ENCODE peak calls at places on chromosome 2, in nine cellular contexts. One of them, this sample, is unnamed.

GRCh38 chr2:207660994-207661393 is 35.8 kb upstream of the METTL21A start:
- DNase-seq in uterus: no peak
- DNase-seq in colonic mucosa: no peak
- DNase-seq in transverse colon: no peak
- DNase-seq in lower lobe of right lung: no peak
- DNase-seq in BJ: no peak
- DNase-seq in Panc1: no peak
- DNase-seq in stomach: no peak
- DNase-seq in fibroblast of lung: no peak
- DNase-seq in this sample: no peak

GRCh38 chr2:71797006-71797810 is 343.8 kb downstream of the DYSF start:
- DNase-seq in colonic mucosa: no peak
- DNase-seq in uterus: no peak
- DNase-seq in transverse colon: no peak
- DNase-seq in fibroblast of lung: no peak
- DNase-seq in lower lobe of right lung: no peak
- DNase-seq in BJ: no peak
- DNase-seq in Panc1: no peak
- DNase-seq in stomach: no peak
- DNase-seq in this sample: no peak

GRCh38 chr2:80706541-80706940 is 402.0 kb upstream of the LRRTM1 start:
- DNase-seq in stomach: no peak
- DNase-seq in BJ: no peak
- DNase-seq in lower lobe of right lung: no peak
- DNase-seq in colonic mucosa: no peak
- DNase-seq in transverse colon: no peak
- DNase-seq in uterus: no peak
- DNase-seq in fibroblast of lung: no peak
- DNase-seq in Panc1: no peak
- DNase-seq in this sample: no peak

GRCh38 chr2:233013027-233013461 is at the start of gene NGEF:
- DNase-seq in BJ: no peak
- DNase-seq in stomach: peak; percentile 93
- DNase-seq in fibroblast of lung: no peak
- DNase-seq in lower lobe of right lung: no peak
- DNase-seq in Panc1: no peak
- DNase-seq in transverse colon: peak; percentile 91
- DNase-seq in colonic mucosa: peak; percentile 95
- DNase-seq in uterus: no peak
- DNase-seq in this sample: no peak

GRCh38 chr2:120468136-120468535 is 122.2 kb downstream of the INHBB start:
- DNase-seq in lower lobe of right lung: peak; percentile 8
- DNase-seq in colonic mucosa: no peak
- DNase-seq in Panc1: no peak
- DNase-seq in uterus: no peak
- DNase-seq in fibroblast of lung: no peak
- DNase-seq in transverse colon: no peak
- DNase-seq in BJ: no peak
- DNase-seq in stomach: no peak
- DNase-seq in this sample: no peak

GRCh38 chr2:119702918-119703401 is 24.0 kb downstream of the TMEM177 start:
- DNase-seq in transverse colon: peak; percentile 70
- DNase-seq in Panc1: peak; percentile 43
- DNase-seq in uterus: peak; percentile 58
- DNase-seq in fibroblast of lung: peak; percentile 42
- DNase-seq in lower lobe of right lung: peak; percentile 81
- DNase-seq in stomach: peak; percentile 80
- DNase-seq in BJ: no peak
- DNase-seq in colonic mucosa: peak; percentile 62
- DNase-seq in this sample: peak; percentile 75

GRCh38 chr2:64700133-64700809 is 46.6 kb upstream of the SERTAD2 start:
- DNase-seq in colonic mucosa: no peak
- DNase-seq in stomach: no peak
- DNase-seq in transverse colon: no peak
- DNase-seq in BJ: peak; percentile 31
- DNase-seq in Panc1: no peak
- DNase-seq in uterus: no peak
- DNase-seq in lower lobe of right lung: no peak
- DNase-seq in fibroblast of lung: no peak
- DNase-seq in this sample: peak; percentile 40

GRCh38 chr2:1606421-1607235 is 137.7 kb downstream of the PXDN start:
- DNase-seq in transverse colon: no peak
- DNase-seq in fibroblast of lung: no peak
- DNase-seq in BJ: no peak
- DNase-seq in colonic mucosa: no peak
- DNase-seq in stomach: no peak
- DNase-seq in uterus: no peak
- DNase-seq in Panc1: no peak
- DNase-seq in lower lobe of right lung: no peak
- DNase-seq in this sample: no peak

GRCh38 chr2:31108887-31109286 is 29.4 kb downstream of the GALNT14 start:
- DNase-seq in colonic mucosa: no peak
- DNase-seq in uterus: no peak
- DNase-seq in fibroblast of lung: no peak
- DNase-seq in lower lobe of right lung: no peak
- DNase-seq in Panc1: no peak
- DNase-seq in stomach: no peak
- DNase-seq in BJ: no peak
- DNase-seq in transverse colon: no peak
- DNase-seq in this sample: no peak

GRCh38 chr2:129698593-129698992 is 280.9 kb upstream of the RAB6C start:
- DNase-seq in BJ: no peak
- DNase-seq in fibroblast of lung: no peak
- DNase-seq in transverse colon: no peak
- DNase-seq in lower lobe of right lung: no peak
- DNase-seq in stomach: no peak
- DNase-seq in colonic mucosa: no peak
- DNase-seq in Panc1: no peak
- DNase-seq in uterus: no peak
- DNase-seq in this sample: no peak

GRCh38 chr2:192194866-192195547 is at the start of gene TMEFF2:
- DNase-seq in lower lobe of right lung: peak; percentile 58
- DNase-seq in fibroblast of lung: peak; percentile 84
- DNase-seq in colonic mucosa: peak; percentile 44
- DNase-seq in uterus: peak; percentile 49
- DNase-seq in Panc1: no peak
- DNase-seq in transverse colon: peak; percentile 16
- DNase-seq in BJ: no peak
- DNase-seq in stomach: peak; percentile 29
- DNase-seq in this sample: peak; percentile 45

GRCh38 chr2:192194065-192194865 is 468 bp downstream of the TMEFF2 start:
- DNase-seq in colonic mucosa: no peak
- DNase-seq in transverse colon: no peak
- DNase-seq in uterus: peak; percentile 8
- DNase-seq in lower lobe of right lung: peak; percentile 38
- DNase-seq in Panc1: no peak
- DNase-seq in BJ: no peak
- DNase-seq in stomach: no peak
- DNase-seq in fibroblast of lung: peak; percentile 50
- DNase-seq in this sample: no peak

GRCh38 chr2:192195548-192196418 is 1.1 kb upstream of the TMEFF2 start:
- DNase-seq in uterus: peak; percentile 11
- DNase-seq in lower lobe of right lung: peak; percentile 45
- DNase-seq in BJ: no peak
- DNase-seq in colonic mucosa: no peak
- DNase-seq in Panc1: no peak
- DNase-seq in transverse colon: no peak
- DNase-seq in stomach: peak; percentile 25
- DNase-seq in fibroblast of lung: peak; percentile 25
- DNase-seq in this sample: peak; percentile 46

GRCh38 chr2:192190474-192190873 is 4.3 kb downstream of the TMEFF2 start:
- DNase-seq in lower lobe of right lung: no peak
- DNase-seq in fibroblast of lung: peak; percentile 48
- DNase-seq in colonic mucosa: no peak
- DNase-seq in stomach: no peak
- DNase-seq in BJ: no peak
- DNase-seq in uterus: no peak
- DNase-seq in transverse colon: no peak
- DNase-seq in Panc1: no peak
- DNase-seq in this sample: peak; percentile 58
- TF ChIP-seq CTCF in lower lobe of right lung: peak; percentile 33
- TF ChIP-seq CTCF in fibroblast of lung: peak; percentile 70
- TF ChIP-seq CTCF in colonic mucosa: peak; percentile 33
- TF ChIP-seq CTCF in stomach: no peak
- TF ChIP-seq CTCF in BJ: peak; percentile 46
- TF ChIP-seq CTCF in uterus: no peak
- TF ChIP-seq CTCF in transverse colon: peak; percentile 28
- TF ChIP-seq CTCF in Panc1: peak; percentile 46
- TF ChIP-seq CTCF in this sample: peak; percentile 49

GRCh38 chr2:20635698-20636584 is 15.0 kb downstream of the HS1BP3 start:
- DNase-seq in colonic mucosa: peak; percentile 87
- DNase-seq in stomach: peak; percentile 91
- DNase-seq in Panc1: no peak
- DNase-seq in fibroblast of lung: peak; percentile 61
- DNase-seq in BJ: no peak
- DNase-seq in uterus: peak; percentile 94
- DNase-seq in lower lobe of right lung: peak; percentile 85
- DNase-seq in transverse colon: peak; percentile 88
- DNase-seq in this sample: peak; percentile 78
- TF ChIP-seq CTCF in colonic mucosa: peak; percentile 80
- TF ChIP-seq CTCF in stomach: peak; percentile 97
- TF ChIP-seq CTCF in Panc1: peak; percentile 95
- TF ChIP-seq CTCF in fibroblast of lung: peak; percentile 85
- TF ChIP-seq CTCF in BJ: peak; percentile 97
- TF ChIP-seq CTCF in uterus: peak; percentile 99
- TF ChIP-seq CTCF in lower lobe of right lung: peak; percentile 91
- TF ChIP-seq CTCF in transverse colon: peak; percentile 93
- TF ChIP-seq CTCF in this sample: peak; percentile 98

DNA sequence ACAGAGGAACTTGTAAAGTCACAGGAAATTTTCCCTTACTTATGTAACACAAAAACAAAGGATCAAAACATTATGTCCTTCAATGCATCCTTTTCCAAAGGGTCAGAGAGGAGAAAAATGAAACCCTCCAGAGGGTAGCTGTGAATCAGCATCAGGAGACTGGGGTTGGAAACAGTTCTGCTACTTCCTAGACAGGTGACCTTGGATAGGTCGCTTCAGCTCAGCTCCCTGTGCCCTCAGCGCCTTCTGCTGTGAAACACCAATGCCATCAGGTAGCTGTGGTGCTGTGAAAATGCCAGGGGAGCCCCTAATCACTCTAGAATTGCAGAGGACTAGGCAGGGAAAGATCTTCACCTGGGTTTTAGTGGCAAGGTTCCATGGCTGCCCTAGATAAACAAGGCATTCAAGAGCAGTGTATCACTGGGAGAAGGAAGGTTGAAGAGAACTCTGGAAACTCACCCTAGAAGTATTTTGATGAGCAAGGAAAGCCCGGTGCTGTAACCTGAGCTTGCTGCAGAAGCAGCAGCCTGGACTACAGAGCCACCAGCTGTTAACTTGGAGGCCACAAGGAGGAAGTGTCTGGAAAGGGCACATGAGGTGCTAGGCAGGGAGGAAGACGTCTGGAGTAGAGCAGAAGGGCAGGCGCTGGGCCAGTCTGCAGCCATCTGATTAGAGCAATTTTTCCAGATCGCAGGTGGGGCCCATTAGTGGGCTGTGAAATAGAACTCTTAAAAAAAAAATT is 100.7 kb upstream of the MCFD2 start:
- DNase-seq in fibroblast of lung: peak; percentile 97
- DNase-seq in lower lobe of right lung: peak; percentile 58
- DNase-seq in BJ: peak; percentile 76
- DNase-seq in colonic mucosa: peak; percentile 30
- DNase-seq in uterus: no peak
- DNase-seq in stomach: no peak
- DNase-seq in transverse colon: peak; percentile 19
- DNase-seq in Panc1: peak; percentile 71
- DNase-seq in this sample: peak; percentile 67
- TF ChIP-seq CTCF in fibroblast of lung: peak; percentile 32
- TF ChIP-seq CTCF in lower lobe of right lung: no peak
- TF ChIP-seq CTCF in BJ: peak; percentile 56
- TF ChIP-seq CTCF in colonic mucosa: no peak
- TF ChIP-seq CTCF in uterus: no peak
- TF ChIP-seq CTCF in stomach: no peak
- TF ChIP-seq CTCF in transverse colon: no peak
- TF ChIP-seq CTCF in Panc1: no peak
- TF ChIP-seq CTCF in this sample: no peak

GRCh38 chr2:101148777-101149176 is 2.4 kb downstream of the TBC1D8 start:
- DNase-seq in transverse colon: no peak
- DNase-seq in fibroblast of lung: no peak
- DNase-seq in colonic mucosa: no peak
- DNase-seq in uterus: no peak
- DNase-seq in BJ: no peak
- DNase-seq in stomach: no peak
- DNase-seq in lower lobe of right lung: no peak
- DNase-seq in Panc1: no peak
- DNase-seq in this sample: no peak

GRCh38 chr2:101149241-101150192 is 1.7 kb downstream of the TBC1D8 start:
- DNase-seq in Panc1: no peak
- DNase-seq in colonic mucosa: no peak
- DNase-seq in BJ: no peak
- DNase-seq in lower lobe of right lung: no peak
- DNase-seq in uterus: peak; percentile 20
- DNase-seq in transverse colon: no peak
- DNase-seq in stomach: peak; percentile 40
- DNase-seq in fibroblast of lung: no peak
- DNase-seq in this sample: peak; percentile 78

GRCh38 chr2:101151141-101151858 is at the start of gene TBC1D8:
- DNase-seq in BJ: no peak
- DNase-seq in stomach: peak; percentile 90
- DNase-seq in lower lobe of right lung: peak; percentile 89
- DNase-seq in uterus: peak; percentile 90
- DNase-seq in colonic mucosa: peak; percentile 90
- DNase-seq in transverse colon: peak; percentile 89
- DNase-seq in Panc1: no peak
- DNase-seq in fibroblast of lung: peak; percentile 75
- DNase-seq in this sample: peak; percentile 82

GRCh38 chr2:101151859-101152194 is 645 bp upstream of the TBC1D8 start:
- DNase-seq in transverse colon: peak; percentile 28
- DNase-seq in lower lobe of right lung: no peak
- DNase-seq in BJ: no peak
- DNase-seq in stomach: no peak
- DNase-seq in uterus: no peak
- DNase-seq in Panc1: no peak
- DNase-seq in fibroblast of lung: no peak
- DNase-seq in colonic mucosa: no peak
- DNase-seq in this sample: no peak

DNA sequence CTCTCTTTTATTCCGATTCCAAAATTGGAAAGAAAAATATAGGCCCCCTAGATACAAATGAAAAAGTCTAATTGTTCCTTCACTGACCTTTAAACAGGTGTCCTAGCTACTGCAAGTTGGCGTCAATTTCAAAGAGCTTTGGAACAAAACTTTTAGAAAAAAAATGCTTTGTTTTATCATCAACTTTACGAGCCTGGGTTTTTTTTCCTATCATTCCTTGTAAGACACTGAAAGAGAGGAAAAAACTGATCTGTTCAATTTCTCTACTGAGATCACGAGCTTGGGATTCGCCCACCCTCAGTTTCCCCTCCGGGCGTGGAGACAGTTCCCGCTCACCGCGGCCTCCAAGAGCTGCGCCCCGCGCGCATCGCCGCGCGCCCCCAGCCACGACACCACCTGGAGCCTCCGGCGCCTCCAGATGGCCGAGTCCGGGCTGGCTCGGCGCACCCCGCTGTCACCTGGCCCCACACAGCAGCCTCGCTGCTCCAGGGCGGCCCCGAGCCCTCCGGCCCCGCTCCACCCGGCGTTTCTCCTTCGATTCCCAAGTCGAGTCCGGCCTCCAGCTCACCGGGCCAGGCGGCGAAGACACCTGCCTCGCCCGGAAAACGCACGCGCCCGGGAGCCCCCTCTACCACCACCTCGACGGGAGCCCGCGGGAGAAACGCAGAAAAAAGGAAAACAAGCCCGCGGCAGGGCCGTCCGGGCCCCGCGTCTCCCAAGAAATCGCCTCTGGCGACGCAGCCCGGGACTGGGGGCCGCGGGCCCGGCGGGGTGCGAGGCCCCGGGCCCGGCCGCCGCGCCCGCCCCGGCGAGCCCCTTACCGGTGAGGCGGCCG is 659 bp downstream of the TBC1D8 start:
- DNase-seq in uterus: peak; percentile 43
- DNase-seq in lower lobe of right lung: peak; percentile 61
- DNase-seq in colonic mucosa: peak; percentile 43
- DNase-seq in Panc1: no peak
- DNase-seq in transverse colon: peak; percentile 45
- DNase-seq in BJ: no peak
- DNase-seq in stomach: peak; percentile 57
- DNase-seq in fibroblast of lung: peak; percentile 3
- DNase-seq in this sample: no peak
- TF ChIP-seq CTCF in uterus: no peak
- TF ChIP-seq CTCF in lower lobe of right lung: no peak
- TF ChIP-seq CTCF in colonic mucosa: no peak
- TF ChIP-seq CTCF in Panc1: no peak
- TF ChIP-seq CTCF in transverse colon: no peak
- TF ChIP-seq CTCF in BJ: no peak
- TF ChIP-seq CTCF in stomach: no peak
- TF ChIP-seq CTCF in fibroblast of lung: no peak
- TF ChIP-seq CTCF in this sample: no peak

This sample was measured in MCF 10A.